ENCODE peak calls at places on chromosomes 13 and 19, in four cellular contexts. C, Q, G and J are unnamed samples.

GRCh38 chr13:42284068-42284467 is 12.1 kb downstream of the AKAP11 start:
- DNase-seq in C (no peak), Q (no peak), G (no peak), J (no peak)

GRCh38 chr13:44354322-44354721 is 19.3 kb upstream of the SERP2 start:
- DNase-seq in C (no peak), Q (no peak), G (no peak), J (no peak)

GRCh38 chr19:10670187-10670586 is 16.0 kb downstream of the ILF3 start:
- DNase-seq in C (no peak), Q (no peak), G (no peak), J (no peak)

GRCh38 chr13:102606537-102607309 is 9.9 kb downstream of the TPP2 start:
- DNase-seq in C (no peak), Q (no peak), G (no peak), J (no peak)

GRCh38 chr19:8526345-8527062 is 12.5 kb upstream of the ZNF414 start:
- DNase-seq in C (no peak), Q (peak), G (peak), J (peak)

GRCh38 chr13:29923554-29924481 is 73.4 kb upstream of the UBL3 start:
- DNase-seq in C (peak), Q (no peak), G (peak), J (peak)

GRCh38 chr19:18415177-18415867 is 3.9 kb upstream of the SSBP4 start:
- DNase-seq in C (no peak), Q (no peak), G (no peak), J (peak)

GRCh38 chr19:32017341-32017948 is 328.0 kb upstream of the ZNF507 start:
- DNase-seq in C (no peak), Q (no peak), G (peak), J (peak)

GRCh38 chr19:48565090-48565489 is 13.1 kb downstream of the SULT2B1 start:
- DNase-seq in C (no peak), Q (no peak), G (no peak), J (peak)

GRCh38 chr13:18962168-18962734 is 219.4 kb downstream of the TUBA3C start:
- DNase-seq in C (no peak), Q (no peak), G (no peak), J (no peak)

GRCh38 chr13:28494537-28494860 is 429 bp downstream of the FLT1 start:
- DNase-seq in C (no peak), Q (peak), G (peak), J (no peak)

GRCh38 chr19:58562126-58563033 is 4.0 kb upstream of the UBE2M start:
- DNase-seq in C (no peak), Q (no peak), G (peak), J (peak)

GRCh38 chr19:53511933-53512374 is 26.0 kb upstream of the ZNF331 start:
- DNase-seq in C (peak), Q (peak), G (peak), J (peak)

GRCh38 chr13:113977976-113978375 is 4.1 kb upstream of the C13orf46 start:
- DNase-seq in C (no peak), Q (no peak), G (no peak), J (no peak)

GRCh38 chr13:38421590-38422560 is 72.2 kb downstream of the UFM1 start:
- DNase-seq in C (no peak), Q (no peak), G (peak), J (peak)

GRCh38 chr19:21568816-21569496 is 63.6 kb downstream of the ZNF429 start:
- DNase-seq in C (no peak), Q (no peak), G (no peak), J (peak)

GRCh38 chr19:4014541-4015491 is 7.3 kb downstream of the PIAS4 start:
- DNase-seq in C (peak), Q (no peak), G (no peak), J (no peak)
- H3K4me2 ChIP-seq in C (no peak), Q (no peak), G (no peak), J (no peak)

GRCh38 chr19:3785938-3786824 is at the start of gene MATK:
- DNase-seq in C (no peak), Q (no peak), G (no peak), J (no peak)

GRCh38 chr19:3782903-3783302 is 3.3 kb downstream of the MATK start:
- DNase-seq in C (no peak), Q (no peak), G (no peak), J (no peak)

GRCh38 chr19:3783660-3784584 is 2.3 kb downstream of the MATK start:
- DNase-seq in C (no peak), Q (no peak), G (no peak), J (no peak)

GRCh38 chr19:3785464-3785937 is 680 bp downstream of the MATK start:
- DNase-seq in C (no peak), Q (no peak), G (no peak), J (no peak)

GRCh38 chr19:3784607-3785463 is 1.3 kb downstream of the MATK start:
- DNase-seq in C (no peak), Q (no peak), G (no peak), J (no peak)
- H3K4me2 ChIP-seq in C (no peak), Q (no peak), G (no peak), J (no peak)

GRCh38 chr19:47158367-47158791 is 27.7 kb downstream of the SAE1 start:
- DNase-seq in C (no peak), Q (no peak), G (no peak), J (no peak)
- H3K4me2 ChIP-seq in C (peak), Q (no peak), G (peak), J (no peak)

DNA sequence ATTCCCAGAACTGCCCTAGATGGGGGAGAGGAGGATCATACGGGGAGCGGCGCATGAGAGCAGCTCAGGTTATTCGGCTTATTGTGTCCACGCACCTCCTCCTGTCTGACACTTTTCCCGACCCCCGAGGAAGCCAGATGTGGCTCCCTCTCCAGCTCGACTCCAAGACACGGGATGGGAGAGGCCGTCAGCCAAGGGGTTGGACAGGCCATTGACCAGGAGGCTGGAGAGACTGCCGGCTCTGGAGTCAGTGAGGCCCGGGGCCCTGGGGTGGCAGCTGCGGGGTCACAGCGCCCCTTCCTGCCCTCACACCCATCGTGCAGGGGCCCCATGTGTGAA is 2.9 kb downstream of the DMKN start:
- DNase-seq in C (no peak), Q (no peak), G (no peak), J (no peak)
- H3K4me2 ChIP-seq in C (no peak), Q (peak), G (peak), J (peak)

GRCh38 chr19:49851456-49852259 is 699 bp downstream of the PTOV1 start:
- DNase-seq in C (peak), Q (no peak), G (no peak), J (peak)
- H3K4me2 ChIP-seq in C (peak), Q (peak), G (peak), J (peak)

GRCh38 chr19:1671716-1672037 is 19.3 kb upstream of the TCF3 start:
- DNase-seq in C (peak), Q (no peak), G (no peak), J (no peak)

GRCh38 chr19:1674293-1674679 is 21.9 kb upstream of the TCF3 start:
- DNase-seq in C (no peak), Q (no peak), G (no peak), J (no peak)

GRCh38 chr19:1672038-1672768 is 19.8 kb upstream of the TCF3 start:
- DNase-seq in C (peak), Q (no peak), G (no peak), J (peak)

GRCh38 chr19:1673645-1674292 is 21.4 kb upstream of the TCF3 start:
- DNase-seq in C (no peak), Q (no peak), G (no peak), J (no peak)

GRCh38 chr19:1672769-1673644 is 20.6 kb upstream of the TCF3 start:
- DNase-seq in C (no peak), Q (no peak), G (no peak), J (no peak)
- H3K4me2 ChIP-seq in C (no peak), Q (no peak), G (no peak), J (no peak)